ENCODE peak calls at places on chromosomes 11 and 22, in four cellular contexts. Y is GM03348; G is esophagus squamous epithelium; C is activated CD8-positive, alpha-beta memory T cell treated with anti-CD3 and anti-CD28 coated beads for 1 hour. Z is an unnamed sample.

GRCh38 chr11:47014097-47014496 is 77.5 kb downstream of the CSTPP1 start:
- DNase-seq in Y (no peak), G (no peak), C (no peak), Z (no peak)

GRCh38 chr11:85955531-85955930 is 100.3 kb downstream of the CCDC83 start:
- DNase-seq in Y (peak), G (no peak), C (no peak), Z (no peak)

GRCh38 chr11:1345752-1346513 is 36.5 kb upstream of the TOLLIP start:
- DNase-seq in Y (no peak), G (no peak), C (no peak), Z (no peak)

GRCh38 chr11:78179459-78180071 is 8.9 kb downstream of the KCTD21 start:
- DNase-seq in Y (no peak), G (no peak), C (no peak), Z (no peak)

GRCh38 chr22:31055322-31056159 is 25.6 kb upstream of the SMTN start:
- DNase-seq in Y (peak), G (no peak), C (no peak), Z (peak)

GRCh38 chr22:24178502-24179440 is 2.5 kb upstream of the SUSD2 start:
- DNase-seq in Y (no peak), G (no peak), C (no peak), Z (no peak)

GRCh38 chr22:49046546-49047305 is 780.9 kb downstream of the BRD1 start:
- DNase-seq in Y (no peak), G (no peak), C (no peak), Z (peak)

GRCh38 chr11:77705195-77705876 is 67.7 kb upstream of the CLNS1A start:
- DNase-seq in Y (no peak), G (no peak), C (no peak), Z (no peak)